ENCODE peak calls at places on chromosomes 4 and X, in eight cellular contexts. V is C1 segment of cervical spinal cord, H is ecto neural progenitor cell, D is GM03348, K is HS-5, S is heart right ventricle, U is brain microvascular endothelial cell, J is thyroid gland. F is an unnamed sample.

GRCh38 chr4:98430708-98431403 is 169.7 kb downstream of the RAP1GDS1 start:
- DNase-seq in V (no peak), H (no peak), D (peak), K (peak), S (no peak), U (peak), J (no peak), F (no peak)

GRCh38 chr4:87530868-87531267 is 1.7 kb upstream of the SPARCL1 start:
- DNase-seq in V (peak), H (no peak), D (peak), K (no peak), S (peak), U (no peak), J (peak), F (peak)

GRCh38 chr4:128349921-128350320 is 62.3 kb upstream of the PGRMC2 start:
- DNase-seq in V (no peak), H (no peak), D (no peak), K (peak), S (no peak), U (peak), J (no peak), F (no peak)

GRCh38 chr4:84530871-84531270 is 31.8 kb upstream of the NKX6-1 start:
- DNase-seq in V (no peak), H (no peak), D (no peak), K (peak), S (no peak), U (peak), J (no peak), F (no peak)

GRCh38 chr4:86302242-86302641 is 57.6 kb downstream of the MAPK10 start:
- DNase-seq in V (no peak), H (no peak), D (no peak), K (no peak), S (peak), U (no peak), J (peak), F (no peak)

GRCh38 chr4:36775544-36775943 is 469.0 kb upstream of the NWD2 start:
- DNase-seq in V (no peak), H (no peak), D (no peak), K (no peak), S (no peak), U (no peak), J (no peak), F (no peak)

GRCh38 chr4:127632420-127633403 is at the start of gene INTU:
- DNase-seq in V (peak), H (peak), D (peak), K (peak), S (peak), U (peak), J (peak), F (peak)

GRCh38 chrX:13254076-13254785 is 65.6 kb downstream of the ATXN3L start:
- DNase-seq in V (no peak), H (no peak), D (peak), K (no peak), S (no peak), U (peak), J (peak), F (no peak)

GRCh38 chrX:44105228-44105913 is 132.2 kb upstream of the NDP start:
- DNase-seq in V (no peak), H (no peak), D (no peak), K (no peak), S (no peak), U (no peak), J (no peak), F (no peak)

GRCh38 chr4:84804126-84804525 is 162.4 kb downstream of the WDFY3 start:
- DNase-seq in V (no peak), H (no peak), D (peak), K (no peak), S (no peak), U (peak), J (no peak), F (no peak)

GRCh38 chr4:147407261-147408045 is 73.4 kb upstream of the EDNRA start:
- DNase-seq in V (no peak), H (no peak), D (no peak), K (no peak), S (peak), U (no peak), J (no peak), F (no peak)

GRCh38 chr4:139791681-139792080 is 126.1 kb downstream of the MGST2 start:
- DNase-seq in V (no peak), H (no peak), D (no peak), K (no peak), S (no peak), U (no peak), J (no peak), F (no peak)

GRCh38 chr4:121185960-121186359 is 21.8 kb upstream of the TNIP3 start:
- DNase-seq in V (no peak), H (no peak), D (no peak), K (no peak), S (no peak), U (no peak), J (no peak), F (no peak)

GRCh38 chr4:87316961-87317360 is 5.7 kb downstream of the HSD17B13 start:
- DNase-seq in V (no peak), H (no peak), D (no peak), K (no peak), S (no peak), U (no peak), J (no peak), F (no peak)

GRCh38 chrX:13533726-13534125 is 35.7 kb upstream of the EGFL6 start:
- DNase-seq in V (no peak), H (no peak), D (peak), K (peak), S (no peak), U (no peak), J (no peak), F (no peak)

GRCh38 chr4:53127365-53127764 is 238.5 kb downstream of the SCFD2 start:
- DNase-seq in V (no peak), H (no peak), D (no peak), K (no peak), S (no peak), U (no peak), J (no peak), F (no peak)

GRCh38 chrX:71164071-71164470 is 19.4 kb downstream of the NLGN3 start:
- DNase-seq in V (no peak), H (no peak), D (no peak), K (no peak), S (no peak), U (no peak), J (no peak), F (no peak)

F was measured in suprapubic skin.